ENCODE peak calls at places on chromosomes 6 and 20, in eight cellular contexts. One of them, this sample, is unnamed. For H3K4me1, the result is how much of the 10 kb centered on the place peaks cover.

GRCh38 chr6:166705070-166705469 is 78.0 kb upstream of the RPS6KA2 start:
- DNase-seq in psoas muscle: no peak
- DNase-seq in suprapubic skin: no peak
- DNase-seq in Peyer's patch: no peak
- DNase-seq in PC-9: no peak
- DNase-seq in lower lobe of right lung: no peak
- DNase-seq in hepatocyte: no peak
- DNase-seq in transverse colon: no peak
- DNase-seq in this sample: no peak

GRCh38 chr6:112429226-112429625 is 82.1 kb downstream of the RFPL4B start:
- DNase-seq in PC-9: no peak
- DNase-seq in transverse colon: no peak
- DNase-seq in suprapubic skin: no peak
- DNase-seq in Peyer's patch: no peak
- DNase-seq in hepatocyte: peak
- DNase-seq in lower lobe of right lung: no peak
- DNase-seq in psoas muscle: no peak
- DNase-seq in this sample: no peak

GRCh38 chr20:51542033-51542893 is at the start of gene NFATC2:
- DNase-seq in psoas muscle: peak
- DNase-seq in Peyer's patch: peak
- DNase-seq in transverse colon: peak
- DNase-seq in hepatocyte: peak
- DNase-seq in suprapubic skin: no peak
- DNase-seq in PC-9: peak
- DNase-seq in lower lobe of right lung: peak
- DNase-seq in this sample: peak

GRCh38 chr6:53691667-53692133 is 26.1 kb upstream of the KLHL31 start:
- DNase-seq in suprapubic skin: no peak
- DNase-seq in PC-9: no peak
- DNase-seq in lower lobe of right lung: no peak
- DNase-seq in transverse colon: no peak
- DNase-seq in hepatocyte: no peak
- DNase-seq in Peyer's patch: no peak
- DNase-seq in psoas muscle: no peak
- DNase-seq in this sample: no peak

GRCh38 chr6:127291495-127291894 is 24.8 kb downstream of the RNF146 start:
- DNase-seq in suprapubic skin: no peak
- DNase-seq in hepatocyte: no peak
- DNase-seq in transverse colon: no peak
- DNase-seq in lower lobe of right lung: no peak
- DNase-seq in Peyer's patch: no peak
- DNase-seq in PC-9: no peak
- DNase-seq in psoas muscle: no peak
- DNase-seq in this sample: no peak

GRCh38 chr6:98932424-98932823 is 15.3 kb downstream of the FBXL4 start:
- DNase-seq in PC-9: no peak
- DNase-seq in hepatocyte: no peak
- DNase-seq in psoas muscle: no peak
- DNase-seq in transverse colon: no peak
- DNase-seq in suprapubic skin: no peak
- DNase-seq in Peyer's patch: no peak
- DNase-seq in lower lobe of right lung: no peak
- DNase-seq in this sample: no peak

GRCh38 chr6:85250586-85251216 is 199.2 kb upstream of the NT5E start:
- DNase-seq in lower lobe of right lung: no peak
- DNase-seq in transverse colon: no peak
- DNase-seq in Peyer's patch: no peak
- DNase-seq in PC-9: no peak
- DNase-seq in psoas muscle: no peak
- DNase-seq in suprapubic skin: no peak
- DNase-seq in hepatocyte: no peak
- DNase-seq in this sample: no peak

GRCh38 chr20:38369387-38369786 is 23.1 kb downstream of the LBP start:
- DNase-seq in Peyer's patch: no peak
- DNase-seq in psoas muscle: no peak
- DNase-seq in PC-9: no peak
- DNase-seq in hepatocyte: no peak
- DNase-seq in suprapubic skin: no peak
- DNase-seq in transverse colon: no peak
- DNase-seq in lower lobe of right lung: no peak
- DNase-seq in this sample: no peak

GRCh38 chr6:150373260-150373701 is 4.5 kb downstream of the IYD start:
- DNase-seq in Peyer's patch: no peak
- DNase-seq in PC-9: no peak
- DNase-seq in transverse colon: no peak
- DNase-seq in hepatocyte: no peak
- DNase-seq in suprapubic skin: peak
- DNase-seq in psoas muscle: no peak
- DNase-seq in lower lobe of right lung: no peak
- DNase-seq in this sample: no peak

GRCh38 chr6:139748353-139749146 is 374.1 kb upstream of the CITED2 start:
- DNase-seq in PC-9: no peak
- DNase-seq in hepatocyte: peak
- DNase-seq in lower lobe of right lung: no peak
- DNase-seq in suprapubic skin: no peak
- DNase-seq in transverse colon: no peak
- DNase-seq in Peyer's patch: no peak
- DNase-seq in psoas muscle: no peak
- DNase-seq in this sample: peak

GRCh38 chr6:34810936-34811632 is 19.2 kb downstream of the BLTP3A start:
- DNase-seq in hepatocyte: peak
- DNase-seq in psoas muscle: no peak
- DNase-seq in transverse colon: peak
- DNase-seq in Peyer's patch: no peak
- DNase-seq in lower lobe of right lung: no peak
- DNase-seq in PC-9: peak
- DNase-seq in suprapubic skin: no peak
- DNase-seq in this sample: no peak

GRCh38 chr6:153947817-153948447 is 91.1 kb upstream of the OPRM1 start:
- DNase-seq in Peyer's patch: no peak
- DNase-seq in hepatocyte: peak
- DNase-seq in transverse colon: no peak
- DNase-seq in psoas muscle: no peak
- DNase-seq in lower lobe of right lung: no peak
- DNase-seq in PC-9: peak
- DNase-seq in suprapubic skin: no peak
- DNase-seq in this sample: peak

GRCh38 chr20:37207176-37207575 is 27.8 kb upstream of the MROH8 start:
- DNase-seq in PC-9: no peak
- DNase-seq in lower lobe of right lung: no peak
- DNase-seq in suprapubic skin: no peak
- DNase-seq in psoas muscle: no peak
- DNase-seq in transverse colon: no peak
- DNase-seq in Peyer's patch: no peak
- DNase-seq in hepatocyte: no peak
- DNase-seq in this sample: no peak

GRCh38 chr6:132734694-132735236 is 20.9 kb upstream of the VNN1 start:
- DNase-seq in suprapubic skin: no peak
- DNase-seq in lower lobe of right lung: no peak
- DNase-seq in Peyer's patch: no peak
- DNase-seq in hepatocyte: peak
- DNase-seq in psoas muscle: no peak
- DNase-seq in transverse colon: no peak
- DNase-seq in PC-9: no peak
- DNase-seq in this sample: no peak

GRCh38 chr20:62358171-62358719 is 8.9 kb downstream of the LAMA5 start:
- DNase-seq in transverse colon: no peak
- DNase-seq in lower lobe of right lung: no peak
- DNase-seq in suprapubic skin: no peak
- DNase-seq in PC-9: peak
- DNase-seq in Peyer's patch: no peak
- DNase-seq in hepatocyte: peak
- DNase-seq in psoas muscle: peak
- DNase-seq in this sample: no peak

GRCh38 chr20:6533321-6533720 is 234.2 kb upstream of the BMP2 start:
- DNase-seq in Peyer's patch: no peak
- DNase-seq in PC-9: no peak
- DNase-seq in hepatocyte: peak
- DNase-seq in psoas muscle: no peak
- DNase-seq in transverse colon: no peak
- DNase-seq in lower lobe of right lung: no peak
- DNase-seq in suprapubic skin: no peak
- DNase-seq in this sample: no peak

GRCh38 chr6:16669227-16669626 is 92.0 kb downstream of the ATXN1 start:
- DNase-seq in hepatocyte: no peak
- DNase-seq in PC-9: peak
- DNase-seq in Peyer's patch: no peak
- DNase-seq in suprapubic skin: no peak
- DNase-seq in psoas muscle: no peak
- DNase-seq in lower lobe of right lung: no peak
- DNase-seq in transverse colon: peak
- DNase-seq in this sample: no peak

GRCh38 chr6:68040312-68040778 is 594.7 kb upstream of the ADGRB3 start:
- DNase-seq in psoas muscle: no peak
- DNase-seq in Peyer's patch: no peak
- DNase-seq in lower lobe of right lung: no peak
- DNase-seq in PC-9: no peak
- DNase-seq in suprapubic skin: no peak
- DNase-seq in hepatocyte: no peak
- DNase-seq in transverse colon: no peak
- DNase-seq in this sample: no peak

GRCh38 chr20:45101333-45101850 is 465 bp upstream of the KCNS1 start:
- DNase-seq in hepatocyte: no peak
- DNase-seq in psoas muscle: no peak
- DNase-seq in lower lobe of right lung: no peak
- DNase-seq in transverse colon: no peak
- DNase-seq in PC-9: no peak
- DNase-seq in suprapubic skin: no peak
- DNase-seq in Peyer's patch: no peak
- DNase-seq in this sample: no peak

GRCh38 chr20:45098096-45098773 is 2.7 kb downstream of the KCNS1 start:
- DNase-seq in psoas muscle: no peak
- DNase-seq in PC-9: no peak
- DNase-seq in lower lobe of right lung: no peak
- DNase-seq in suprapubic skin: no peak
- DNase-seq in hepatocyte: peak
- DNase-seq in transverse colon: no peak
- DNase-seq in Peyer's patch: no peak
- DNase-seq in this sample: peak

GRCh38 chr20:45097485-45098095 is 3.3 kb downstream of the KCNS1 start:
- DNase-seq in hepatocyte: no peak
- DNase-seq in transverse colon: peak
- DNase-seq in Peyer's patch: peak
- DNase-seq in lower lobe of right lung: peak
- DNase-seq in PC-9: no peak
- DNase-seq in psoas muscle: no peak
- DNase-seq in suprapubic skin: no peak
- DNase-seq in this sample: peak

GRCh38 chr20:45103072-45103471 is 2.1 kb upstream of the KCNS1 start:
- DNase-seq in psoas muscle: no peak
- DNase-seq in lower lobe of right lung: no peak
- DNase-seq in Peyer's patch: no peak
- DNase-seq in suprapubic skin: no peak
- DNase-seq in PC-9: no peak
- DNase-seq in transverse colon: no peak
- DNase-seq in hepatocyte: no peak
- DNase-seq in this sample: no peak

GRCh38 chr20:45100563-45101245 is at the start of gene KCNS1:
- DNase-seq in hepatocyte: peak
- DNase-seq in lower lobe of right lung: no peak
- DNase-seq in suprapubic skin: peak
- DNase-seq in Peyer's patch: no peak
- DNase-seq in psoas muscle: no peak
- DNase-seq in PC-9: no peak
- DNase-seq in transverse colon: no peak
- DNase-seq in this sample: no peak
- H3K4me3 ChIP-seq in hepatocyte: no peak
- H3K4me3 ChIP-seq in lower lobe of right lung: peak
- H3K4me3 ChIP-seq in suprapubic skin: peak
- H3K4me3 ChIP-seq in Peyer's patch: no peak
- H3K4me3 ChIP-seq in psoas muscle: no peak
- H3K4me3 ChIP-seq in PC-9: no peak
- H3K4me3 ChIP-seq in transverse colon: peak
- H3K4me3 ChIP-seq in this sample: no peak

DNA sequence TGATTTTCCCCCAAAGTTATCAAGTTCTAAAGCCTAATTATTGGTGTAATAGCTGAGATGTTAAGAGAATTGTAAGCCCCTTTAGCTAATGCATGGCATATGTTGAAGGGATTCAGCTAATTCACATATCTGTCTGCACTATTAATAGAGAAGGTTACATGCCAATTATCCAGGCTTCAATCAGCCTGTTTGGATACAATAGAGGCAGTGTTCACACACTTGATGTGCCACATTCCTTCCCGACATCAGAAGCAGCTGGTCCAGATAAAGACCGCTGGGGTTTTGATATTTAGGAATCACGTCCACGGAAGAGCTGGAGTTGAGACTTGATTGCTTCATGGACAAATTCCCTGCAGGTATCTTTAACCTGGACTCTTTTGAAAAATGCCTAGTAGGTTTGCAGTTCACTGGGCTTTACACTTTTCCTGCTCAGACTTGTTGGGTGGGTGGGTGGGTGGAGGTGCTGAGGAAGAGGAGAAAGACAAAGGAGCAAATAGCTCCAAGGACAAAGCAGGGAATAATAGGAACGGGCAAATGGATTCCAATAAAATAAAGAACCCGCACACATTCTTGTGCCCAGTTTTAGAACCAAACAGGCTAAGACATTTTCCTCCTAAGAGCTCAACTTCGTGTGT is 142.6 kb upstream of the ZNF217 start:
- DNase-seq in hepatocyte: no peak
- DNase-seq in Peyer's patch: no peak
- DNase-seq in psoas muscle: no peak
- DNase-seq in suprapubic skin: no peak
- DNase-seq in PC-9: peak
- DNase-seq in transverse colon: no peak
- DNase-seq in lower lobe of right lung: no peak
- DNase-seq in this sample: no peak
- H3K4me1 ChIP-seq in hepatocyte: half or more
- H3K4me1 ChIP-seq in Peyer's patch: under half
- H3K4me1 ChIP-seq in psoas muscle: under half
- H3K4me1 ChIP-seq in suprapubic skin: half or more
- H3K4me1 ChIP-seq in PC-9: half or more
- H3K4me1 ChIP-seq in transverse colon: under half
- H3K4me1 ChIP-seq in lower lobe of right lung: under half
- H3K4me1 ChIP-seq in this sample: under half

DNA sequence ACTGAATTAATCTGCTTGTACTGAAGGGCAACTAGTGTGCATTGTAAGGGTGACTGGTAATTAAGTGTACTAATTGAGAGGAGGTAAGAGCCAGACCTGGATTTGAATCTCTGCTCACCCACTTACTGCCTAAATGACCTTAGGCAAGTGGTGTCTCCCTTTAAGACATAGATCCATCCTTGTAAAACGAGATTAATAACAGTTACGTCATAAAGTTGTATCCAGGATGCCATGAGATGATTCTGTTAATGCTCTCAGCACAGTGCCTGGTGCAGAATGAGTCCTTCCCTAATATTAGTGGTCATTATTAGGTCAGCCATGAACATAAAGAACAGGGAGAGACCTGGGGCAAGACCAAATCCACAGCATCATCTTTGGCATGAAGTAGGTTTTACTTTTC is 470.1 kb downstream of the MAFB start:
- DNase-seq in PC-9: no peak
- DNase-seq in Peyer's patch: no peak
- DNase-seq in transverse colon: no peak
- DNase-seq in hepatocyte: no peak
- DNase-seq in lower lobe of right lung: no peak
- DNase-seq in suprapubic skin: no peak
- DNase-seq in psoas muscle: no peak
- DNase-seq in this sample: no peak
- TF ChIP-seq CTCF in PC-9: no peak
- TF ChIP-seq CTCF in Peyer's patch: no peak
- TF ChIP-seq CTCF in transverse colon: no peak
- TF ChIP-seq CTCF in hepatocyte: no peak
- TF ChIP-seq CTCF in lower lobe of right lung: no peak
- TF ChIP-seq CTCF in suprapubic skin: no peak
- TF ChIP-seq CTCF in psoas muscle: no peak
- TF ChIP-seq CTCF in this sample: no peak

GRCh38 chr6:1858865-1859264 is 249.2 kb downstream of the FOXC1 start:
- DNase-seq in lower lobe of right lung: no peak
- DNase-seq in suprapubic skin: no peak
- DNase-seq in psoas muscle: no peak
- DNase-seq in transverse colon: no peak
- DNase-seq in hepatocyte: no peak
- DNase-seq in Peyer's patch: no peak
- DNase-seq in PC-9: no peak
- DNase-seq in this sample: no peak
- H3K4me3 ChIP-seq in lower lobe of right lung: no peak
- H3K4me3 ChIP-seq in suprapubic skin: no peak
- H3K4me3 ChIP-seq in psoas muscle: no peak
- H3K4me3 ChIP-seq in transverse colon: no peak
- H3K4me3 ChIP-seq in hepatocyte: no peak
- H3K4me3 ChIP-seq in Peyer's patch: no peak
- H3K4me3 ChIP-seq in PC-9: no peak
- H3K4me3 ChIP-seq in this sample: no peak

This sample was measured in mucosa of descending colon.